ENCODE peak calls at places on chromosomes 12 and 14, in six cellular contexts. One of them, this sample, is unnamed.

GRCh38 chr12:10673660-10674384 is at the start of gene STYK1:
- DNase-seq in stimulated activated CD8-positive, alpha-beta memory T cell treated with anti-CD3 and anti-CD28 coated beads, Interleukin-7, amount 100 ng/mL, for 24 hours: peak
- DNase-seq in T-cell: peak
- DNase-seq in HFF-Myc: no peak
- DNase-seq in T-helper 1 cell: peak
- DNase-seq in nephron progenitor cell: peak
- DNase-seq in this sample: no peak

GRCh38 chr14:64113279-64113678 is 180.9 kb downstream of the ESR2 start:
- DNase-seq in stimulated activated CD8-positive, alpha-beta memory T cell treated with anti-CD3 and anti-CD28 coated beads, Interleukin-7, amount 100 ng/mL, for 24 hours: no peak
- DNase-seq in T-cell: no peak
- DNase-seq in HFF-Myc: no peak
- DNase-seq in T-helper 1 cell: no peak
- DNase-seq in nephron progenitor cell: no peak
- DNase-seq in this sample: no peak

GRCh38 chr12:51687142-51687935 is 96.3 kb downstream of the SCN8A start:
- DNase-seq in stimulated activated CD8-positive, alpha-beta memory T cell treated with anti-CD3 and anti-CD28 coated beads, Interleukin-7, amount 100 ng/mL, for 24 hours: no peak
- DNase-seq in T-cell: no peak
- DNase-seq in HFF-Myc: no peak
- DNase-seq in T-helper 1 cell: no peak
- DNase-seq in nephron progenitor cell: no peak
- DNase-seq in this sample: no peak

GRCh38 chr14:42930058-42930457 is 1323.4 kb downstream of the LRFN5 start:
- DNase-seq in stimulated activated CD8-positive, alpha-beta memory T cell treated with anti-CD3 and anti-CD28 coated beads, Interleukin-7, amount 100 ng/mL, for 24 hours: no peak
- DNase-seq in T-cell: no peak
- DNase-seq in HFF-Myc: peak
- DNase-seq in T-helper 1 cell: no peak
- DNase-seq in nephron progenitor cell: peak
- DNase-seq in this sample: peak

GRCh38 chr12:23895792-23896218 is 53.7 kb downstream of the SOX5 start:
- DNase-seq in stimulated activated CD8-positive, alpha-beta memory T cell treated with anti-CD3 and anti-CD28 coated beads, Interleukin-7, amount 100 ng/mL, for 24 hours: no peak
- DNase-seq in T-cell: no peak
- DNase-seq in HFF-Myc: no peak
- DNase-seq in T-helper 1 cell: no peak
- DNase-seq in nephron progenitor cell: no peak
- DNase-seq in this sample: no peak

GRCh38 chr12:7374423-7375144 is 69.4 kb downstream of the CD163L1 start:
- DNase-seq in stimulated activated CD8-positive, alpha-beta memory T cell treated with anti-CD3 and anti-CD28 coated beads, Interleukin-7, amount 100 ng/mL, for 24 hours: no peak
- DNase-seq in T-cell: peak
- DNase-seq in HFF-Myc: no peak
- DNase-seq in T-helper 1 cell: no peak
- DNase-seq in nephron progenitor cell: peak
- DNase-seq in this sample: no peak

GRCh38 chr14:90235179-90235976 is 21.0 kb upstream of the PSMC1 start:
- DNase-seq in stimulated activated CD8-positive, alpha-beta memory T cell treated with anti-CD3 and anti-CD28 coated beads, Interleukin-7, amount 100 ng/mL, for 24 hours: peak
- DNase-seq in T-cell: peak
- DNase-seq in HFF-Myc: no peak
- DNase-seq in T-helper 1 cell: peak
- DNase-seq in nephron progenitor cell: peak
- DNase-seq in this sample: peak

GRCh38 chr12:85413266-85413665 is 133.2 kb downstream of the ALX1 start:
- DNase-seq in stimulated activated CD8-positive, alpha-beta memory T cell treated with anti-CD3 and anti-CD28 coated beads, Interleukin-7, amount 100 ng/mL, for 24 hours: no peak
- DNase-seq in T-cell: no peak
- DNase-seq in HFF-Myc: no peak
- DNase-seq in T-helper 1 cell: no peak
- DNase-seq in nephron progenitor cell: no peak
- DNase-seq in this sample: no peak

GRCh38 chr12:98060421-98060820 is 455.0 kb upstream of the TMPO start:
- DNase-seq in stimulated activated CD8-positive, alpha-beta memory T cell treated with anti-CD3 and anti-CD28 coated beads, Interleukin-7, amount 100 ng/mL, for 24 hours: no peak
- DNase-seq in T-cell: no peak
- DNase-seq in HFF-Myc: no peak
- DNase-seq in T-helper 1 cell: no peak
- DNase-seq in nephron progenitor cell: no peak
- DNase-seq in this sample: no peak

GRCh38 chr12:103635419-103635818 is 48.3 kb downstream of the STAB2 start:
- DNase-seq in stimulated activated CD8-positive, alpha-beta memory T cell treated with anti-CD3 and anti-CD28 coated beads, Interleukin-7, amount 100 ng/mL, for 24 hours: no peak
- DNase-seq in T-cell: no peak
- DNase-seq in HFF-Myc: no peak
- DNase-seq in T-helper 1 cell: no peak
- DNase-seq in nephron progenitor cell: no peak
- DNase-seq in this sample: no peak

GRCh38 chr14:50354527-50354926 is 42.2 kb downstream of the CDKL1 start:
- DNase-seq in stimulated activated CD8-positive, alpha-beta memory T cell treated with anti-CD3 and anti-CD28 coated beads, Interleukin-7, amount 100 ng/mL, for 24 hours: no peak
- DNase-seq in T-cell: no peak
- DNase-seq in HFF-Myc: no peak
- DNase-seq in T-helper 1 cell: no peak
- DNase-seq in nephron progenitor cell: no peak
- DNase-seq in this sample: no peak

GRCh38 chr14:54106802-54107377 is 150.3 kb upstream of the BMP4 start:
- DNase-seq in stimulated activated CD8-positive, alpha-beta memory T cell treated with anti-CD3 and anti-CD28 coated beads, Interleukin-7, amount 100 ng/mL, for 24 hours: no peak
- DNase-seq in T-cell: no peak
- DNase-seq in HFF-Myc: no peak
- DNase-seq in T-helper 1 cell: no peak
- DNase-seq in nephron progenitor cell: no peak
- DNase-seq in this sample: no peak

GRCh38 chr14:76464856-76465255 is 88.9 kb downstream of the ESRRB start:
- DNase-seq in stimulated activated CD8-positive, alpha-beta memory T cell treated with anti-CD3 and anti-CD28 coated beads, Interleukin-7, amount 100 ng/mL, for 24 hours: no peak
- DNase-seq in T-cell: no peak
- DNase-seq in HFF-Myc: no peak
- DNase-seq in T-helper 1 cell: no peak
- DNase-seq in nephron progenitor cell: no peak
- DNase-seq in this sample: no peak

This sample was measured in AG04450.